ENCODE peak calls at places on chromosomes 7 and 10, in four cellular contexts. B, O, D and X are unnamed samples.

GRCh38 chr10:91162495-91163268 is 57.8 kb upstream of the PCGF5 start:
- DNase-seq in O (no peak), D (peak), B (peak), X (peak)

GRCh38 chr10:86366902-86367338 is 325 bp upstream of the GRID1 start:
- DNase-seq in O (no peak), D (no peak), B (no peak), X (no peak)

GRCh38 chr10:132959296-132959961 is 17.1 kb upstream of the CFAP46 start:
- DNase-seq in O (no peak), D (no peak), B (no peak), X (no peak)

GRCh38 chr7:147915781-147916180 is 674.8 kb upstream of the C7orf33 start:
- DNase-seq in D (no peak), B (no peak), O (no peak), X (no peak)

GRCh38 chr10:43599333-43599732 is 6.9 kb upstream of the ZNF485 start:
- DNase-seq in B (no peak), O (no peak), D (no peak), X (no peak)

GRCh38 chr10:84007482-84007881 is 131.8 kb upstream of the GHITM start:
- DNase-seq in B (no peak), D (no peak), O (no peak), X (no peak)

GRCh38 chr10:7027913-7028808 is 382.7 kb downstream of the SFMBT2 start:
- DNase-seq in O (no peak), D (no peak), B (peak), X (peak)

GRCh38 chr7:45917658-45918057 is 3.4 kb downstream of the IGFBP3 start:
- DNase-seq in D (peak), O (no peak), B (peak), X (peak)

GRCh38 chr10:43137701-43137970 is 609 bp upstream of the CSGALNACT2 start:
- DNase-seq in D (peak), O (no peak), B (peak), X (peak)

GRCh38 chr10:98919899-98920298 is 315.8 kb downstream of the HPSE2 start:
- DNase-seq in D (no peak), B (peak), O (no peak), X (peak)

GRCh38 chr10:4670737-4671136 is 155.3 kb upstream of the AKR1E2 start:
- DNase-seq in B (peak), D (no peak), O (no peak), X (no peak)

GRCh38 chr10:28875535-28876208 is 198.4 kb downstream of the BAMBI start:
- DNase-seq in O (no peak), D (no peak), B (peak), X (no peak)

GRCh38 chr10:16545126-16545736 is 23.6 kb upstream of the C1QL3 start:
- DNase-seq in O (no peak), B (peak), D (peak), X (peak)

GRCh38 chr7:37038706-37039105 is 314.4 kb upstream of the AOAH start:
- DNase-seq in D (no peak), O (no peak), B (no peak), X (no peak)

GRCh38 chr7:37040330-37040729 is 316.0 kb upstream of the AOAH start:
- DNase-seq in O (no peak), B (peak), D (no peak), X (no peak)

GRCh38 chr7:37039131-37039719 is 314.9 kb upstream of the AOAH start:
- DNase-seq in B (no peak), D (no peak), O (no peak), X (no peak)

GRCh38 chr7:37035631-37036030 is 311.3 kb upstream of the AOAH start:
- DNase-seq in B (no peak), D (no peak), O (no peak), X (no peak)

DNA sequence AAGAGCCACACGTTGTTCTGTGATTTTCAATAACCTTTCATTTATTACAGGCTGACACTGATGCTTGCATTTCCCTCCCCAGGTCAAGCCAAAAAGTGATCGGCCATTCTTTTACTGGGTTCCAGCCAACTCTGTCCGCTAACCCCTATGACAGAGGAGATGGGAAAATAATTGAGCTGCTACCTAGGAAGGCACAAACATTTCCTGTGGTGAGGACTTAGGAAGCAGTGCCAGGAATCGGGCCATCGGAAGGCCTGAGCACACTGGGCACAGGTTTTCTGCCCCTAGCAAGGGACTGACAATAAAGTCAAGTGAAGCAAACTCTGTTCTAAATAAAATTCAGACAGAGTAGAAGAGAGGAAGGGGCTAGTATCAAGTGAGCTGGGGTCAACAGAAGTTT is 313.0 kb upstream of the AOAH start:
- DNase-seq in D (peak), O (no peak), B (no peak), X (no peak)
- TF ChIP-seq FOS in D (no peak), O (no peak), B (no peak), X (no peak)

DNA sequence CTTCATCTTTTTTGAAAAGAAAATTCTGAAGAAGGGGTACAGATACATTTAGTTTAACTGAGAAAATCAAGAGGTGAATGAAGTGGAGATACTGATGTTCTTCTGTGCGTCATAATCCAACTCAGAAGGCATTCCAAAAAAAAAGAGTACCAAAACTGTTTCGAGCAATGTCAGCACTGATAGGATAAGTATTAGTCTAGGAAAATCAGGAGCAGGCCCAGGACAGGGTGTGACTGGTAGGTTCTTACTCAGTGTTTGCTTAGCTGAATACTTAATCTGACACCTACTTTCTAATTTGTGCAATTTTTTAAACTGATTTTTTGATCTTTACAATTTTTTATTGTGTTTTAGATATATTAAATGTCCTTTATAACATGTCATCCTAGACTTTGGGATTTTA is 4.3 kb downstream of the BZW2 start:
- DNase-seq in O (no peak), B (no peak), D (no peak), X (no peak)
- TF ChIP-seq FOS in O (no peak), B (no peak), D (no peak), X (no peak)

GRCh38 chr10:117750616-117751015 is 208.1 kb downstream of the EMX2 start:
- DNase-seq in O (no peak), D (no peak), B (no peak), X (no peak)
- TF ChIP-seq FOS in O (no peak), D (no peak), B (no peak), X (no peak)

GRCh38 chr10:104220515-104220914 is 11.6 kb downstream of the CFAP43 start:
- DNase-seq in B (no peak), O (no peak), D (no peak), X (no peak)

GRCh38 chr10:104218751-104219150 is 13.4 kb downstream of the CFAP43 start:
- DNase-seq in D (no peak), B (no peak), O (no peak), X (no peak)

GRCh38 chr10:104223304-104223703 is 8.9 kb downstream of the CFAP43 start:
- DNase-seq in O (no peak), D (no peak), B (no peak), X (no peak)
- TF ChIP-seq FOS in O (no peak), D (no peak), B (no peak), X (no peak)

GRCh38 chr10:61899997-61900828 is 1.3 kb upstream of the ARID5B start:
- DNase-seq in D (peak), O (peak), B (peak), X (peak)
- TF ChIP-seq FOS in D (no peak), O (no peak), B (no peak), X (no peak)

GRCh38 chr7:27185708-27186449 is 847 bp upstream of the HOXA11 start:
- DNase-seq in O (no peak), B (no peak), D (peak), X (no peak)

GRCh38 chr7:27184342-27185012 is 555 bp downstream of the HOXA11 start:
- DNase-seq in B (peak), O (no peak), D (peak), X (no peak)

GRCh38 chr7:27186450-27187157 is 1.6 kb upstream of the HOXA11 start:
- DNase-seq in O (no peak), D (peak), B (no peak), X (no peak)

GRCh38 chr7:27183682-27184341 is 1.2 kb downstream of the HOXA11 start:
- DNase-seq in D (peak), B (no peak), O (no peak), X (no peak)

GRCh38 chr7:27185013-27185707 is at the start of gene HOXA11:
- DNase-seq in D (peak), B (peak), O (no peak), X (no peak)
- TF ChIP-seq FOS in D (no peak), B (no peak), O (no peak), X (no peak)

DNA sequence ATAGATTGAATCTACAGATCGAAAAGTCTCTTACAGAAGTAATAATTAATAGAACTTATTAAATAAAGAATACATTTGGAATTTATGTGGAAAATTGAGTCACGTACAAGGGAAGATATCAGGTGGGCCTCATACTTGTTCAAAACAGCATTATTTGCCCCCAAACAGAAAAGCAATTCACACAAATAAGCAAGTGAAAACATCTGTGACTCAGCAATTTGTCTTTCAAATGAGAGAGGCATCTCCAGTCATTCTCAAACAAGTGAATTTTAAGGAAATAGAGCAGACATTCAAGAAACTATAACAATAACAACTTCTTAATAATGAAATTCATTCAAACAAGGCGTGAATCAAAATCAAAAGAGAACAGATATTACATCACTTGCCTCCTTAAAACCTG is 50.1 kb downstream of the SEMA3A start:
- DNase-seq in D (peak), B (peak), O (no peak), X (no peak)
- TF ChIP-seq FOS in D (no peak), B (no peak), O (no peak), X (no peak)

GRCh38 chr7:2736411-2736914 is 48.5 kb downstream of the AMZ1 start:
- DNase-seq in O (no peak), B (no peak), D (no peak), X (no peak)
- TF ChIP-seq FOS in O (no peak), B (no peak), D (no peak), X (no peak)

DNA sequence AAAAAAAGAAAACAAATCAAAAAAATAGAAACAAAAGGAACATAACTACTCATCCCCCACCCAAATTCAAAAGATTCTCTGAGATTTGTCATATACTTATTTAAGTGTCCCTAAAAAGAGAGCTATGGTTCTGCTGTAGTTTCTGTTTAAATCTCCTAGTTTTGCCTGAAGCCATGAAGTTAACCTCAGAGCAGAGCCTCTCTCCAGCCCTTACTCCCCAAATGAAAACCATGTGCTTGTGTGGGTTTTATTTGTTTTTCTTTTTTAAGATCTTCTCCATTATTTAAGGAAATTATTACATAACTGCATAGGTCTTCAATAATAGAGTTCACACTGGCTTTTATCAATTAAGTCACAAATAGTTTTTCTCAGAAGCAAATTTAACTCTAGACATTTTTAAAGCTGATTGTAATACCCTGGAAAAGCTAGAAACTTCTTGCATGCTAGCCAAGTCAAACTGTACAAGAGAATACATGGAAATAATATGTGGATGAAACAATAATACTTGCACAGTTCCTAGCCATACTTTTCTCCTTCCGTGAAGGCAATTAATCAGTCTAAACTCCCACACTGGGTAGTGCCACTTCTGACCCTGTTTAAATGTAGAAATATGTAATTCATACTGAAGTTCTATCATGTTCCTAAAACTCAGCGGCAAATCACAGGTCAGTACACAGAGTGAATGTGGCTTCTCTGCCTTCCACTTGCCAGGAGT is 579.7 kb downstream of the SUGCT start:
- DNase-seq in O (no peak), D (peak), B (peak), X (no peak)
- TF ChIP-seq FOS in O (no peak), D (no peak), B (no peak), X (no peak)

GRCh38 chr7:100801833-100802568 is 25.3 kb downstream of the EPHB4 start:
- DNase-seq in D (peak), B (peak), O (no peak), X (peak)

GRCh38 chr7:100794741-100795140 is 32.6 kb downstream of the EPHB4 start:
- DNase-seq in B (no peak), D (no peak), O (no peak), X (no peak)

GRCh38 chr7:100802951-100803350 is 24.4 kb downstream of the EPHB4 start:
- DNase-seq in B (no peak), D (no peak), O (no peak), X (no peak)

GRCh38 chr7:100803398-100804161 is 23.7 kb downstream of the EPHB4 start:
- DNase-seq in B (peak), O (peak), D (peak), X (peak)

DNA sequence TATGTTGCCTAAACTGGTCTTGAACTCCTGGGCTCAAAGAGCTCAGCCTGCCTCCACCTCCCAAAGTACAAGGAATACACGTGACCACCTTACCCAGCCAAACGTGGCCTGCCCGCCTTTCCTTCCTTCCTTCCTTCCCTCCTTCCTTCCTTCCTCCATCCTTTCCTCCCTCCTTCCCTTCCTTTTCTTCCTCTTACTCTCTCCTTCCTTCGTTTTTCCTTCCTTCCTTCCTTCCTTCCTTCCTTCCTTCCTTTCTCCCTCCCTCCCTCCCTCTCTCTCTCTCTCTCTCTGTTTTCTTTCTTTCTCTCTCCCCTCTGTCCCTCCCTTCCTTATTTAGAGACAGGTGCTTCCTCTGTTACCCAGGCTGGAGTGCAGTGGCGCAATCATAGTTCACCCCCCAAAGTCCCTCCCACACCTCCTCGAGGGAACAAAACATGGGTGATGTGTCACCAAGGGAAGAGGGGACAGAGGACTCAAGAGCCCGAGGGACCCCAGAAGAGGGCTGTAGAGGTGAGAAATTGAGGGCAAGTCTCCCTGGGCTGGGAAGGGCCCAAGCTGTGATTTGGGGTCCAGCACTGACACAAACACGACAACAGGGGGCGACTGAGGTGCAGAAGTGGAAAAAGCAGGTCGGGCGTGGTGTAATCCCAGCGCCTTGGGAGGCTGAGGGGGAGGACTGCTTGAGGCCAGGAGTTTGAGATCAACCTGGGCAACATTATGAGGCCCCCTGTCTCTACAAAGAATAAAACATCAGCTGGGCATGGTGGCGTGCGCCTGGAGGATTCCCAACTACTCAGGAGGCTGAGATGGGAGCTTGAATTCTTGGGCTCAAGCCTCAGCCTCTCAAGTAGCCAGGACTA is 28.1 kb downstream of the EPHB4 start:
- DNase-seq in D (peak), B (peak), O (peak), X (peak)
- TF ChIP-seq FOS in D (no peak), B (no peak), O (no peak), X (no peak)